ENCODE peak calls at places on chromosomes 3 and 15, in seven cellular contexts. Z, R, A, M, I, P and L are unnamed samples.

GRCh38 chr3:109656225-109656624 is 318.9 kb upstream of the DPPA4 start:
- ATAC-seq in Z (no peak), R (no peak), A (no peak), M (no peak), I (no peak), P (no peak), L (no peak)

GRCh38 chr3:46334911-46335478 is 18.9 kb upstream of the CCR2 start:
- ATAC-seq in Z (no peak), R (no peak), A (no peak), M (peak; percentile 84), I (peak; percentile 92), P (no peak), L (no peak)

GRCh38 chr3:187999821-188000220 is 154.1 kb upstream of the LPP start:
- ATAC-seq in Z (no peak), R (no peak), A (no peak), M (no peak), I (peak; percentile 85), P (no peak), L (no peak)

GRCh38 chr3:17733270-17733669 is 9.2 kb downstream of the TBC1D5 start:
- ATAC-seq in Z (no peak), R (no peak), A (no peak), M (no peak), I (no peak), P (no peak), L (no peak)

GRCh38 chr3:108642526-108642925 is 53.0 kb downstream of the DZIP3 start:
- ATAC-seq in Z (no peak), R (no peak), A (no peak), M (no peak), I (no peak), P (no peak), L (no peak)

GRCh38 chr3:141959921-141960554 is 83.6 kb downstream of the ATP1B3 start:
- ATAC-seq in Z (peak; percentile 64), R (peak; percentile 59), A (peak; percentile 46), M (peak; percentile 73), I (no peak), P (peak; percentile 59), L (peak; percentile 71)

GRCh38 chr3:58161435-58162398 is 49.1 kb downstream of the DNASE1L3 start:
- ATAC-seq in Z (peak; percentile 29), R (no peak), A (no peak), M (peak; percentile 33), I (no peak), P (peak; percentile 16), L (peak; percentile 64)

GRCh38 chr15:81111510-81112375 is 22.3 kb upstream of the CFAP161 start:
- ATAC-seq in Z (no peak), R (no peak), A (no peak), M (no peak), I (peak; percentile 72), P (no peak), L (no peak)

GRCh38 chr15:63449711-63450110 is 54.7 kb upstream of the USP3 start:
- ATAC-seq in Z (peak; percentile 43), R (no peak), A (no peak), M (no peak), I (no peak), P (peak; percentile 64), L (peak; percentile 63)

GRCh38 chr3:175580318-175580717 is 721.2 kb downstream of the NAALADL2 start:
- ATAC-seq in Z (no peak), R (no peak), A (no peak), M (no peak), I (no peak), P (no peak), L (no peak)

GRCh38 chr15:38631126-38632075 is 66.8 kb upstream of the RASGRP1 start:
- ATAC-seq in Z (no peak), R (no peak), A (no peak), M (no peak), I (peak; percentile 78), P (no peak), L (no peak)

GRCh38 chr3:72887378-72887722 is 496 bp upstream of the GXYLT2 start:
- ATAC-seq in Z (no peak), R (no peak), A (no peak), M (no peak), I (no peak), P (no peak), L (peak; percentile 6)

GRCh38 chr15:98581715-98582114 is 66.6 kb upstream of the IGF1R start:
- ATAC-seq in Z (peak; percentile 67), R (no peak), A (no peak), M (no peak), I (no peak), P (no peak), L (no peak)

GRCh38 chr3:126530171-126531050 is 6.5 kb downstream of the CHST13 start:
- ATAC-seq in Z (no peak), R (peak; percentile 62), A (peak; percentile 44), M (peak; percentile 71), I (no peak), P (peak; percentile 73), L (no peak)

GRCh38 chr15:80640546-80641121 is 54.5 kb upstream of the ABHD17C start:
- ATAC-seq in Z (no peak), R (no peak), A (no peak), M (no peak), I (no peak), P (no peak), L (no peak)

GRCh38 chr15:64180235-64180824 is 17.5 kb upstream of the PPIB start:
- ATAC-seq in Z (no peak), R (no peak), A (no peak), M (no peak), I (no peak), P (no peak), L (no peak)

GRCh38 chr15:57343018-57343417 is 33.3 kb upstream of the CGNL1 start:
- ATAC-seq in Z (no peak), R (no peak), A (no peak), M (no peak), I (no peak), P (no peak), L (no peak)

GRCh38 chr15:94493176-94493575 is 261.8 kb downstream of the MCTP2 start:
- ATAC-seq in Z (no peak), R (no peak), A (no peak), M (no peak), I (no peak), P (no peak), L (no peak)

GRCh38 chr3:156750191-156750873 is 75.8 kb upstream of the LEKR1 start:
- ATAC-seq in Z (peak; percentile 68), R (peak; percentile 27), A (no peak), M (peak; percentile 60), I (no peak), P (peak; percentile 35), L (peak; percentile 45)

GRCh38 chr3:38154625-38155255 is 10.6 kb upstream of the OXSR1 start:
- ATAC-seq in Z (no peak), R (no peak), A (no peak), M (no peak), I (peak; percentile 48), P (no peak), L (no peak)

GRCh38 chr15:31551323-31551722 is 224.7 kb downstream of the KLF13 start:
- ATAC-seq in Z (no peak), R (no peak), A (no peak), M (no peak), I (peak; percentile 79), P (no peak), L (no peak)

GRCh38 chr3:114299421-114299820 is 5.6 kb downstream of the TIGIT start:
- ATAC-seq in Z (peak; percentile 84), R (peak; percentile 22), A (no peak), M (no peak), I (peak; percentile 45), P (no peak), L (peak; percentile 92)

GRCh38 chr3:102972350-102972749 is 537.5 kb downstream of the ZPLD1 start:
- ATAC-seq in Z (no peak), R (no peak), A (no peak), M (no peak), I (no peak), P (no peak), L (no peak)

GRCh38 chr3:113533534-113533892 is 1.2 kb downstream of the SIDT1 start:
- ATAC-seq in Z (no peak), R (no peak), A (no peak), M (peak; percentile 20), I (peak; percentile 37), P (no peak), L (no peak)

GRCh38 chr15:69888406-69888805 is 209.3 kb downstream of the TLE3 start:
- ATAC-seq in Z (no peak), R (no peak), A (no peak), M (no peak), I (no peak), P (no peak), L (no peak)

GRCh38 chr15:84934942-84935729 is 46.5 kb upstream of the PDE8A start:
- ATAC-seq in Z (peak; percentile 67), R (peak; percentile 50), A (no peak), M (no peak), I (no peak), P (no peak), L (peak; percentile 62)

GRCh38 chr15:37045859-37046318 is 54.5 kb downstream of the MEIS2 start:
- ATAC-seq in Z (no peak), R (peak; percentile 68), A (peak; percentile 45), M (no peak), I (no peak), P (no peak), L (no peak)

GRCh38 chr3:42507252-42507651 is 4.8 kb downstream of the VIPR1 start:
- ATAC-seq in Z (no peak), R (no peak), A (no peak), M (no peak), I (no peak), P (no peak), L (no peak)